ENCODE peak calls at places on chromosomes 5 and 9, in five cellular contexts. P, H, Z, I and D are unnamed samples.

GRCh38 chr5:59608745-59609144 is 284.8 kb downstream of the PDE4D start:
- DNase-seq in P (no peak), H (no peak), Z (no peak), I (no peak), D (peak)

GRCh38 chr9:91784673-91785402 is 165.2 kb downstream of the ROR2 start:
- DNase-seq in P (no peak), H (no peak), Z (no peak), I (no peak), D (no peak)

GRCh38 chr5:133932441-133933168 is 35.8 kb downstream of the C5orf15 start:
- DNase-seq in P (no peak), H (no peak), Z (no peak), I (no peak), D (no peak)

GRCh38 chr9:36765468-36766341 is 193.0 kb downstream of the MELK start:
- DNase-seq in P (peak), H (peak), Z (peak), I (no peak), D (no peak)

GRCh38 chr5:73229271-73229670 is 56.3 kb downstream of the TMEM174 start:
- DNase-seq in P (no peak), H (no peak), Z (no peak), I (no peak), D (peak)

GRCh38 chr9:86639899-86640379 is 285.7 kb upstream of the TUT7 start:
- DNase-seq in P (no peak), H (no peak), Z (no peak), I (no peak), D (no peak)

GRCh38 chr5:148768801-148769415 is 57.5 kb upstream of the ADRB2 start:
- DNase-seq in P (no peak), H (no peak), Z (no peak), I (no peak), D (no peak)

GRCh38 chr5:95392593-95393182 is 1.5 kb downstream of the FAM81B start:
- DNase-seq in P (no peak), H (no peak), Z (no peak), I (no peak), D (no peak)

GRCh38 chr9:75907863-75908262 is 17.4 kb downstream of the PCSK5 start:
- DNase-seq in P (no peak), H (no peak), Z (no peak), I (no peak), D (no peak)

GRCh38 chr5:169374761-169375160 is 73.8 kb upstream of the SLIT3 start:
- DNase-seq in P (no peak), H (no peak), Z (no peak), I (no peak), D (peak)

GRCh38 chr5:41598011-41598410 is 87.6 kb upstream of the PLCXD3 start:
- DNase-seq in P (no peak), H (no peak), Z (no peak), I (no peak), D (peak)

GRCh38 chr9:76400534-76401096 is 6.4 kb upstream of the RFK start:
- DNase-seq in P (no peak), H (no peak), Z (no peak), I (no peak), D (no peak)

GRCh38 chr5:88666761-88667186 is 216.2 kb downstream of the MEF2C start:
- DNase-seq in P (no peak), H (no peak), Z (no peak), I (no peak), D (no peak)

GRCh38 chr5:36168737-36169136 is 16.8 kb downstream of the SKP2 start:
- DNase-seq in P (no peak), H (no peak), Z (no peak), I (no peak), D (no peak)

GRCh38 chr9:117247271-117247670 is 167.6 kb downstream of the ASTN2 start:
- DNase-seq in P (no peak), H (no peak), Z (no peak), I (no peak), D (no peak)

GRCh38 chr5:42583322-42583721 is 160.1 kb downstream of the GHR start:
- DNase-seq in P (peak), H (peak), Z (no peak), I (no peak), D (peak)

GRCh38 chr5:150558088-150558621 is 50.2 kb downstream of the NDST1 start:
- DNase-seq in P (no peak), H (no peak), Z (no peak), I (no peak), D (no peak)

GRCh38 chr9:22031664-22032411 is 22.7 kb upstream of the CDKN2B start:
- DNase-seq in P (no peak), H (no peak), Z (no peak), I (no peak), D (no peak)

GRCh38 chr5:130280528-130281217 is 376.4 kb downstream of the CHSY3 start:
- DNase-seq in P (no peak), H (no peak), Z (no peak), I (no peak), D (no peak)

GRCh38 chr9:128361981-128362646 is 9.1 kb upstream of the URM1 start:
- DNase-seq in P (peak), H (peak), Z (peak), I (peak), D (peak)

GRCh38 chr5:2388005-2388361 is 363.5 kb downstream of the IRX2 start:
- DNase-seq in P (no peak), H (no peak), Z (no peak), I (no peak), D (no peak)

GRCh38 chr9:133048595-133048994 is 13.2 kb upstream of the CEL start:
- DNase-seq in P (no peak), H (no peak), Z (no peak), I (no peak), D (no peak)
- TF ChIP-seq CTCF in P (no peak), H (peak), Z (peak), I (peak), D (peak)

DNA sequence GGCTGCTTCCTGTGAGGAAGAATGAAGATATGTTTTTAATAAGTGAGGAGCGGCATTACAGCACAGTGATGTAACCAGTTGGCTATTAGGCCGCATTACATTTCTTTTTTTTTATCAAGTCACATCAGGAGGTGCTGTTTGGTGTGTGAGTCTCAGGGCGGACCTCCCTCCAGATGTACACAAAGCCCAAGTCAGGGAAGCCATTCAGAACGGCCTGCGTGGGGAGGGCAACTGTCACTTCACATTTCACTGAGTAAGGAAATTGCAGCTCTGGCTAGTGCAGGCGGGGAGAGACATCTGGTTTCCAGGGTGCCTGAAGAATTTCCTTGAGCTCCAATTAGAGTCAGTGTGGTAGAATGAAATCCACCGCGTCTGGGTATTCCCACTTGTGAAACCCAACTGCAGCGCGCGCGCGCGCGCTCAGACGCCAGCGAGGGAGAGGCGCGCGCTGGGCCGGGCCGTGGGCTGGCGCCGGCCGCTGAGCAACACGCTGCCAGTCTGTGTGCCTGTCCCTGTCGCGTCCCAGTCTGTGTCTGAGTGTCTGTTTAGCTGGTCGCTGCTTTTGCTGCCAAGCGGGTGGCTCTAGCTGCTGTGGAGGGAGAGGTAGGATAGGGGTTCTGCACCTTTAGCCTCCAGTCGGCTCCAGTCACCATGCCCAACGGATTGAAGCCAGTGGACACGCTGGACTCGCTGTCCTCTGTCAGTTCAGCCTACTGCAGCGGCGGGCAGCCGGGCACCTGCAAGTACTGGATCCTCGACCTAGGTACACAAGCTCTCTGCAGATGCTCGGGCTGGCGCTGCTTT is 140.8 kb upstream of the OTULINL start:
- DNase-seq in P (peak), H (peak), Z (no peak), I (peak), D (peak)
- H3K27ac ChIP-seq in P (peak), H (peak), Z (peak), I (peak), D (peak)

GRCh38 chr5:131405674-131406073 is 141.8 kb downstream of the CDC42SE2 start:
- DNase-seq in P (no peak), H (no peak), Z (no peak), I (no peak), D (no peak)
- H3K4me3 ChIP-seq in P (no peak), H (no peak), Z (no peak), I (no peak), D (no peak)

GRCh38 chr5:124648902-124649467 is 97.5 kb downstream of the ZNF608 start:
- DNase-seq in P (no peak), H (no peak), Z (no peak), I (no peak), D (no peak)

GRCh38 chr5:124651663-124652513 is 94.6 kb downstream of the ZNF608 start:
- DNase-seq in P (peak), H (peak), Z (peak), I (peak), D (peak)

GRCh38 chr5:124647393-124647792 is 99.0 kb downstream of the ZNF608 start:
- DNase-seq in P (no peak), H (no peak), Z (no peak), I (no peak), D (no peak)

GRCh38 chr5:124650960-124651662 is 95.3 kb downstream of the ZNF608 start:
- DNase-seq in P (no peak), H (no peak), Z (no peak), I (peak), D (peak)

DNA sequence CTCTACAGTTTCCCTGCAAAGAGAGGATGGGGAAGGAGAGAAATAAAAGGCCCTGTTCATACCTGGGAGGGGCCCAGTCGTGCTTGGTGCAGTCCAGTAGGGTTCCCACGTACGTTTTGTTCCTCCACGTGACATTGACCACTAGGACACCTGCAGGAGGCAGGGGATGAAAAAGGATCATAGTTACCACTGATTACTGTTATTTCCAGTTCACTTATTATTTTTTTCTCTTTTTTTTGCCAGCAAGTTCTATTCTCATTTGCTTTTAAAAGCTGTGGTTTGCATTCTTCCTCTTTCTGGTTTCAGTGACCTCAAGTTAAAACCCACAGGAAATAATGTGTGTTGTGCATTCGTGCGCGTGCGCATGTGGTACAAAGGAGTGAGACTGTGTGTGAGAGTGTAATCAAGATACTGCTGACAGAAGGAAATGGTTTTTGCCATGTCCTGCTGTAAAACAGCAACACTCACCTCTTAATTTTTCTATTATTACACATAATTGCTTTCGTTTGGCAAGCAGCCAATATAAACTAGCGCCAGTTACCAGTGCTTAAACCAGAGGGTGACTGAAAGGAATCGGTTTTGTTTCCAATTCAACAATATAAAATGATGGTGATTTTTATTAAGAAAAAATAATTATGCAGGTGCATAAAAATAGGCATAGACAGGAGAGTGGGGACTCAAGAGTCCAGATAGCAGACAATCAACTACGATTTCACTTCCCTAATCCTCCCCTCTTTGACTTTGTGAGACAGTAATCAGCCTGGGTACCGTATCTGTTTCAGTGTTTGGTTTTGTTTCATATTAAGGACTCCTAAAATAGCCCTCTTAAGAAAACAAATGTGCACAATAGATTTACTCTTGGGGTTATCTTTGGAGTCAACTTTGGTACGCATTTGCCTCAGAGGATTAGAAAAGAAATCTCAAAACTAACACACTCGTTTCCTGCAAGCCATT is 96.6 kb downstream of the ZNF608 start:
- DNase-seq in P (peak), H (peak), Z (no peak), I (peak), D (peak)
- TF ChIP-seq CTCF in P (no peak), H (no peak), Z (no peak), I (no peak), D (no peak)

DNA sequence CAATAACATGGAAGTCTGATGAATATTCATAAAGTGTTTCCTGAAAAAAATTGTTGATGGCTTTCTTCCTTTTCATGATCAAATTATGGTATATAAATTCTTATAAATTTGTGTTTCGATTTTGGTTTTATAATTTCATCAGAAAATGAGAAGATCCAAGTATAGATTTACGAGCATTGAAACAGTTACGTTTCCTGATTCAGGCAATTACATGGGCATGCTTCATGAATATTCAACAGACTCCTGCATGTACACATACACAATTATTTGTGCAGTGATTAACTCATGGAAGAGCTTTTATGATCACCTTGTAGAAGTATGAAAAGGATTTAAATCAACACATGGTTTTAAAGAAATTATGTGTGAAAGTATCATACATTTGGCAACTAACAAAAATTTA is 136.7 kb downstream of the MPDZ start:
- DNase-seq in P (no peak), H (no peak), Z (no peak), I (no peak), D (no peak)
- H3K27ac ChIP-seq in P (no peak), H (no peak), Z (no peak), I (no peak), D (no peak)

DNA sequence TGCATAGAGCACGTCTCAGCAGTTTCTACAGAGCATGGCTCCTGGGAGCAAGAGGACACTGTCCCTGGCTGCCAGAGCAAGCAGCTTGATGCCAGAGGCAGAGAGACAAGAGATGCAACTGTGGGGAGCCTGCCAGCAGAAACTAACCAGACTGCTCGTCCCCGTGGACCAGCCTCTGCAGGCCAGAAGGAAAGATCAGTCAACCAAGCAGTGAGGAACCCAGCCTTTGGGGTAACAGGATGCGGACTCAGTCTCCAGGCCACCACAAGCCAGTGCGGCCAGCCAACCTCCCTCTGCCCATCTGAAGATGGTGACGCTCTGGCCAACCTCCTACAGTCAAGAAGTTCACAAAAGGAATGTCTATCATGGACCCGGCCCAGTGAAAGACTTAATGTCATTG is 3.7 kb downstream of the SURF4 start:
- DNase-seq in P (no peak), H (no peak), Z (no peak), I (no peak), D (no peak)
- H3K4me3 ChIP-seq in P (no peak), H (no peak), Z (no peak), I (no peak), D (no peak)

DNA sequence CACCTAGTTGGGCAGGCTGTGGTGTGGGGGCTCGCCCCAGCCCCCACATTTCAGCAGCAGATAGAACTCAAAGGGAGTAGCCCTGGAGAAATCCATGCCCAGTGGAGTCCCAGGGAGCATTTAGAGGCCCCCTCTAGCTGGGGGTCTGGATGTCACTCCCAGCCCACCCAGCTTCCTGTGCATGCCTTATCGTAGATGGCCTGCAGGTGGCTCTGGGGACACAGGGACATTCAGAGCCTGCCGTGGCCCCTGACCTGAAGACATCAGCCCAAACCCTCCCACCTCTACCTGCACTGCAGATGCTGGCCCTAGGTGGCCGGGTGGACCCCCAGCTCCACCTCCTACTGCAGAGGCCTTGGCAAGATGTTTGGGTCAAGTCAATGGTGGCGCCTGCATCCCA is 49.0 kb upstream of the LMX1B start:
- DNase-seq in P (no peak), H (no peak), Z (no peak), I (no peak), D (no peak)
- TF ChIP-seq CTCF in P (no peak), H (no peak), Z (no peak), I (no peak), D (peak)

GRCh38 chr5:79888643-79889042 is 102.4 kb downstream of the MTX3 start:
- DNase-seq in P (no peak), H (no peak), Z (no peak), I (no peak), D (no peak)

GRCh38 chr5:79886940-79887339 is 104.1 kb downstream of the MTX3 start:
- DNase-seq in P (no peak), H (no peak), Z (no peak), I (no peak), D (no peak)

GRCh38 chr5:79893485-79893884 is 97.6 kb downstream of the MTX3 start:
- DNase-seq in P (no peak), H (no peak), Z (no peak), I (no peak), D (no peak)

GRCh38 chr5:79890871-79891249 is 100.2 kb downstream of the MTX3 start:
- DNase-seq in P (no peak), H (no peak), Z (no peak), I (no peak), D (no peak)

DNA sequence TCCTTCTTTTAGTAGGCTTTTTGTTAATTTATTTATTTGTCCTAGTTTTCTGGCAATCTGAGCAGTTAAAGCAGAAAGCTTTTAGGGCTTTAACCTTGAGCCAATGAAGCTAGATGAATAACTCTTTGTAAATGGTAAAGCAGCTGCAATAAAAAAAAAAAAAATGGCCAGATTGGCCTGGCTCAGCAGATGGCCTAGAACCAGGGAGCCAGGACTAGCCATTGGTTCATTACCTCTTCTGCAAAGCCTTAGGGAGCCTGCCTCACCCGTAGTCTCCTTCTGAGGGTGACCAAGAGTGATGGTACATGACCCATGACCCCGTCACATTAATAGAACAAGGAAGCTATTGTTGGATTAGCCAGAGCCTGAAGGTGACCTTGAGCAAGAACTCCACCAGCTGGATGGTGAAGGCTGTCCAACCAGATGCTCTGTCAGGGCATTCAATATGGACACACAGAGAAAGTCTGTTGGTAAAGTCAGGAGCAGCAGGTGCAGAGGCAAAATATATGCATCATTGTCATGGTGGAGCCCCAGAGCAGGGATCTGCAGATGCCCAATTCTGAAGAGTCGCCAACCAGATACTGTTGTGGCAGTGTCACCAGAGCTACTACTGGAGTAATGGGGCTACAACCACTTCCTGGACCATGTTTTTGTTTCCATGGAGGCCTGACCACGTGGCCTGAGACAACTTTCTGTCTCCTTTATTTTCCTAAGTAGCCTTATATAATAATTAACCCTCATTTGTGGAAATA is 100.8 kb downstream of the MTX3 start:
- DNase-seq in P (no peak), H (no peak), Z (no peak), I (no peak), D (no peak)
- H3K27ac ChIP-seq in P (no peak), H (no peak), Z (no peak), I (no peak), D (no peak)

GRCh38 chr9:101737705-101738565 is 512 bp downstream of the GRIN3A start:
- DNase-seq in P (no peak), H (peak), Z (no peak), I (no peak), D (no peak)
- H3K4me3 ChIP-seq in P (peak), H (peak), Z (peak), I (no peak), D (peak)